ENCODE peak calls at places on chromosomes 5 and 9, in nine cellular contexts. R, B, Y, H, F, Z, I, W and V are unnamed samples.
A peak's percentile ranks its signal among the peaks of the same experiment; 100 is the strongest.

GRCh38 chr9:133822439-133823065 is 84.4 kb upstream of the SARDH start:
- DNase-seq in W (no peak), R (peak; percentile 45), Y (no peak), F (no peak), Z (no peak), B (no peak), I (no peak), H (no peak), V (no peak)

GRCh38 chr5:5492087-5492933 is 69.8 kb downstream of the ICE1 start:
- DNase-seq in H (peak; percentile 42), B (peak; percentile 81), F (no peak), I (peak; percentile 33), W (peak; percentile 41), Y (peak; percentile 67), R (peak; percentile 75), Z (peak; percentile 61), V (no peak)

GRCh38 chr9:134100040-134100439 is 32.2 kb upstream of the BRD3 start:
- DNase-seq in Z (no peak), B (no peak), I (no peak), Y (no peak), W (no peak), R (peak; percentile 17), H (no peak), F (no peak), V (no peak)

GRCh38 chr5:157506981-157507780 is 47.2 kb downstream of the NIPAL4 start:
- DNase-seq in Z (peak; percentile 68), W (no peak), F (no peak), B (no peak), R (no peak), I (no peak), Y (no peak), H (no peak), V (no peak)

GRCh38 chr5:97550164-97550563 is 367.1 kb upstream of the RIOK2 start:
- DNase-seq in I (peak; percentile 17), Y (peak; percentile 84), W (no peak), B (no peak), R (no peak), Z (peak; percentile 72), H (peak; percentile 18), F (no peak), V (no peak)

GRCh38 chr5:123455095-123455494 is 31.9 kb upstream of the CEP120 start:
- DNase-seq in B (no peak), H (no peak), Z (no peak), F (no peak), R (no peak), Y (no peak), I (no peak), W (no peak), V (no peak)

GRCh38 chr5:65926276-65926761 is at the start of gene ERBIN:
- DNase-seq in Z (peak; percentile 82), B (peak; percentile 76), W (no peak), I (peak; percentile 45), H (no peak), F (peak; percentile 90), Y (peak; percentile 87), R (peak; percentile 76), V (peak; percentile 86)

GRCh38 chr5:32487424-32487823 is 42.9 kb upstream of the ZFR start:
- DNase-seq in B (no peak), H (no peak), F (no peak), Z (no peak), R (no peak), W (no peak), I (no peak), Y (no peak), V (no peak)

GRCh38 chr9:26656003-26656940 is 236.3 kb downstream of the CAAP1 start:
- DNase-seq in B (peak; percentile 61), Z (peak; percentile 15), F (no peak), I (peak; percentile 35), Y (peak; percentile 49), W (no peak), H (peak; percentile 44), R (peak; percentile 5), V (no peak)

GRCh38 chr9:110777843-110778215 is 109.2 kb downstream of the MUSK start:
- DNase-seq in Z (no peak), Y (no peak), B (no peak), F (no peak), H (no peak), R (no peak), W (no peak), I (no peak), V (no peak)

GRCh38 chr9:129183495-129184308 is 5.6 kb upstream of the IER5L start:
- DNase-seq in B (peak; percentile 46), H (no peak), Z (peak; percentile 21), Y (peak; percentile 39), W (no peak), R (peak; percentile 26), I (no peak), F (no peak), V (no peak)

GRCh38 chr5:77444356-77444755 is 47.8 kb downstream of the WDR41 start:
- DNase-seq in Y (peak; percentile 26), R (no peak), B (no peak), H (no peak), I (no peak), Z (peak; percentile 29), F (no peak), W (no peak), V (no peak)

GRCh38 chr9:20270176-20270575 is 352.1 kb downstream of the MLLT3 start:
- DNase-seq in I (no peak), Y (peak; percentile 5), W (no peak), Z (no peak), H (no peak), F (no peak), R (no peak), B (no peak), V (no peak)

GRCh38 chr5:138449501-138450239 is 10.8 kb downstream of the REEP2 start:
- DNase-seq in B (peak; percentile 96), W (no peak), H (no peak), R (peak; percentile 81), Z (peak; percentile 75), F (peak; percentile 91), I (peak; percentile 86), Y (peak; percentile 95), V (peak; percentile 90)

GRCh38 chr5:166185232-166185631 is 2106.2 kb upstream of the WWC1 start:
- DNase-seq in I (no peak), Z (no peak), B (no peak), W (no peak), H (no peak), F (no peak), Y (no peak), R (no peak), V (no peak)

GRCh38 chr5:115579747-115580173 is 22.5 kb downstream of the TICAM2 start:
- DNase-seq in B (no peak), Z (no peak), Y (peak; percentile 30), H (no peak), F (no peak), I (no peak), R (no peak), W (no peak), V (no peak)

GRCh38 chr9:69981686-69982450 is 61.8 kb upstream of the MAMDC2 start:
- DNase-seq in W (no peak), H (no peak), R (no peak), I (no peak), F (no peak), B (no peak), Z (peak; percentile 77), Y (peak; percentile 52), V (no peak)

GRCh38 chr9:111013250-111013649 is 25.0 kb downstream of the LPAR1 start:
- DNase-seq in Z (no peak), H (no peak), Y (no peak), I (no peak), R (no peak), B (no peak), F (no peak), W (no peak), V (no peak)

GRCh38 chr5:9544502-9545300 is 1.2 kb downstream of the SEMA5A start:
- DNase-seq in Z (peak; percentile 80), B (peak; percentile 85), R (no peak), W (peak; percentile 27), F (peak; percentile 89), I (peak; percentile 84), Y (peak; percentile 93), H (peak; percentile 60), V (peak; percentile 95)
- H3K4me3 ChIP-seq in Z (peak overlapping the region; percentile 73), B (peak overlapping the region; percentile 66), R (no peak overlapping the region), W (peak overlapping the region; percentile 36), F (peak overlapping the region; percentile 83), I (peak overlapping the region; percentile 99), Y (peak overlapping the region; percentile 84), H (peak overlapping the region; percentile 75), V (peak overlapping the region; percentile 60)

DNA sequence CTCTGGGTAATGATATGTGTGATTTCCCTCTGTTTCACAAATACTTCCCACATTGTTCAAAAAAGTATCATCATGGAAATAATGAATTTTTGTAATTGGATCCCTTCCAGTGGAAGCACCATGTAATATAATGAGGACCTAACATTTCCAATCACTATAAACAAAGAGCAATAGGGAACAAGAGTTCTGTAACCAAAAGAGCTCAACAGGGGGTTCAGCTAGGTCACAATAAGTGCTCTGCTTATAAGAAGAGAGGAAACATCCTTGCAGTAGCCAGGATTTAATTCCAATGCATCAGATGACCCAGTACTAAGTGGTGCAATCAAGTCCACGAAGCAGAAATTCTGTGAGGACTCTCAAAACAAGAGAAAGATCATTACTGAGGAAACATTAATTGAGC is 6.0 kb downstream of the SERINC5 start:
- DNase-seq in W (no peak), Y (no peak), Z (no peak), B (no peak), F (no peak), R (no peak), H (no peak), I (no peak), V (no peak)
- H3K4me1 ChIP-seq in W (peaks cover 46% of the 10 kb centered on the region), Y (peaks cover 33% of the 10 kb centered on the region), Z (peaks cover 3% of the 10 kb centered on the region), B (peaks cover 12% of the 10 kb centered on the region), F (no peaks in the 10 kb centered on the region), R (peaks cover 79% of the 10 kb centered on the region), H (peaks cover 2% of the 10 kb centered on the region), I (peaks cover 31% of the 10 kb centered on the region), V (peaks cover 39% of the 10 kb centered on the region)

GRCh38 chr5:145407300-145408047 is 427.7 kb downstream of the PRELID2 start:
- DNase-seq in W (no peak), I (no peak), Y (no peak), H (no peak), Z (no peak), R (no peak), F (no peak), B (no peak), V (no peak)

GRCh38 chr5:145403959-145404358 is 431.2 kb downstream of the PRELID2 start:
- DNase-seq in F (no peak), H (no peak), W (no peak), Y (no peak), R (no peak), I (no peak), Z (no peak), B (no peak), V (no peak)

GRCh38 chr5:145408048-145408341 is 427.1 kb downstream of the PRELID2 start:
- DNase-seq in F (no peak), B (no peak), W (no peak), I (no peak), H (no peak), Y (no peak), R (no peak), Z (no peak), V (no peak)
- H3K9me3 ChIP-seq in F (no peaks in the 10 kb centered on the region), B (no peaks in the 10 kb centered on the region), W (no peaks in the 10 kb centered on the region), I (peaks cover 5% of the 10 kb centered on the region), H (peaks cover 22% of the 10 kb centered on the region), Y (no peaks in the 10 kb centered on the region), R (no peaks in the 10 kb centered on the region), Z (peaks cover 21% of the 10 kb centered on the region), V (no peaks in the 10 kb centered on the region)

DNA sequence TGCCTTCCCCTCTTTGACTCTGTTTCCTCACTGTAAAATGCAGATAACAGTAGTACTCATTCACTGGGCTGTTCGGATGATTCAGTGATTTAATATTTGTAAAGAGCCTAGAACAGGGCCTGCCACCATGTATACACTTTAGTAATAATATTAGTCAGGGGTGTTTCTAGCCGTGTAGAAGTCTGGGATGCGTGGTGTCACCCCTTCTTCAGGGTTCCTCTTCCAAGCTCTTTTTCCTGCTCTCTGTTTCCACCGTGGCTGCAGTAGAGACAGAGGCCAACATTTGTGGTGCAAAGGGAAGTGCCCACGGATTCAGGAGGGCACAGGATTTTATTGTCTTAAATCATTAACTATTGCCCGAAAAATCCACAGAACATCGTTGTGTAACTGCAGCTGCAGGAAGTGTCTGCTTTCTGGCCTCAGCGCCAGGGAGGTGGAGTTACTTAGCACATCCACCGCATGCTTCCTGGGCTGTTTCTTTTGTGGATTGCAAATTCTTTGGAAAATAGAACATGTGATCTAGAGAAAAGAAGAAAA is 61.7 kb downstream of the TRIO start:
- DNase-seq in R (peak; percentile 47), F (peak; percentile 85), H (no peak), B (no peak), Y (peak; percentile 92), W (no peak), I (no peak), Z (peak; percentile 82), V (peak; percentile 47)
- H3K4me3 ChIP-seq in R (peak overlapping the region; percentile 22), F (no peak overlapping the region), H (no peak overlapping the region), B (peak overlapping the region; percentile 17), Y (peak overlapping the region; percentile 60), W (peak overlapping the region; percentile 7), I (no peak overlapping the region), Z (no peak overlapping the region), V (no peak overlapping the region)